ENCODE peak calls at places on chromosomes 3 and 15, in four cellular contexts. One of them, this sample, is unnamed. For H3F3A, the result is how much of the 10 kb centered on the place peaks cover.

GRCh38 chr15:74200871-74201419 is 1.6 kb downstream of the STRA6 start:
- DNase-seq in GM23248: peak
- DNase-seq in GM23338: no peak
- DNase-seq in PC-3: peak
- DNase-seq in this sample: peak

GRCh38 chr3:190972196-190972595 is 109.7 kb upstream of the GMNC start:
- DNase-seq in GM23248: no peak
- DNase-seq in PC-3: no peak
- DNase-seq in GM23338: no peak
- DNase-seq in this sample: no peak

GRCh38 chr15:26477044-26477443 is 295.8 kb downstream of the GABRB3 start:
- DNase-seq in PC-3: no peak
- DNase-seq in GM23248: no peak
- DNase-seq in GM23338: no peak
- DNase-seq in this sample: no peak

GRCh38 chr3:183265157-183265642 is 12.1 kb downstream of the B3GNT5 start:
- DNase-seq in GM23248: no peak
- DNase-seq in GM23338: peak
- DNase-seq in PC-3: no peak
- DNase-seq in this sample: no peak

GRCh38 chr3:111936191-111936841 is 42.5 kb upstream of the ABHD10 start:
- DNase-seq in PC-3: peak
- DNase-seq in GM23338: no peak
- DNase-seq in GM23248: peak
- DNase-seq in this sample: peak

GRCh38 chr15:56815247-56815646 is 81.9 kb upstream of the ZNF280D start:
- DNase-seq in GM23248: no peak
- DNase-seq in GM23338: no peak
- DNase-seq in PC-3: peak
- DNase-seq in this sample: peak

GRCh38 chr3:10548997-10549396 is 43.6 kb upstream of the ATP2B2 start:
- DNase-seq in GM23338: no peak
- DNase-seq in GM23248: no peak
- DNase-seq in PC-3: peak
- DNase-seq in this sample: no peak

GRCh38 chr15:87570186-87570585 is 686.4 kb downstream of the NTRK3 start:
- DNase-seq in GM23248: no peak
- DNase-seq in GM23338: no peak
- DNase-seq in PC-3: peak
- DNase-seq in this sample: no peak

GRCh38 chr3:147424325-147424910 is 15.3 kb downstream of the ZIC1 start:
- DNase-seq in GM23338: peak
- DNase-seq in GM23248: no peak
- DNase-seq in PC-3: no peak
- DNase-seq in this sample: no peak

DNA sequence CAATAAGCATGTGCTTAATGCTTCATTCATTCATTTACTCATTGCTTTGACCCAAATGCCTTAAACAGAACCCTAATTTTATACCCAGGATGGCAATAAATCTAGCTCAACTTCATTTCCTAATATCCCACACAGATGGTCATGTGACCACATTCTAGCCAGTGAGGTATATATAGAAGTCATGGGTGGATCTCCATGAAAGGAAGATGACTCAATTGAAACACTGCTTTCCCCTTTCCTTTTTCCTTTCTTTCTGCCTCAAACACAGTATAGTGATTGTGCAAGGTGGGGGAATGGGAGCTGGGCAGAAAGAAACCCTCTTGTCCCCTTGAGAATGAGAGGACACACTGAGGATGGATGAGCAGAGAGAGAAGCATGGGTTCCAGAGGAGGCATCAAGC is 183.5 kb upstream of the PRICKLE2 start:
- DNase-seq in PC-3: no peak
- DNase-seq in GM23338: no peak
- DNase-seq in GM23248: peak
- DNase-seq in this sample: no peak
- H3K4me2 ChIP-seq in PC-3: no peak
- H3K4me2 ChIP-seq in GM23338: no peak
- H3K4me2 ChIP-seq in GM23248: no peak
- H3K4me2 ChIP-seq in this sample: no peak

GRCh38 chr3:168801792-168802191 is 706.1 kb upstream of the GOLIM4 start:
- DNase-seq in PC-3: peak
- DNase-seq in GM23248: peak
- DNase-seq in GM23338: no peak
- DNase-seq in this sample: peak
- H3K27ac ChIP-seq in PC-3: no peak
- H3K27ac ChIP-seq in GM23248: peak
- H3K27ac ChIP-seq in GM23338: no peak
- H3K27ac ChIP-seq in this sample: no peak

GRCh38 chr3:141408596-141408995 is 40.3 kb downstream of the ZBTB38 start:
- DNase-seq in GM23248: no peak
- DNase-seq in PC-3: no peak
- DNase-seq in GM23338: no peak
- DNase-seq in this sample: no peak
- H3F3A ChIP-seq in GM23248: half or more
- H3F3A ChIP-seq in PC-3: under half
- H3F3A ChIP-seq in GM23338: under half
- H3F3A ChIP-seq in this sample: under half

GRCh38 chr3:51395493-51396213 is 4.6 kb downstream of the RBM15B start:
- DNase-seq in GM23248: peak
- DNase-seq in PC-3: no peak
- DNase-seq in GM23338: no peak
- DNase-seq in this sample: no peak
- H3K4me2 ChIP-seq in GM23248: no peak
- H3K4me2 ChIP-seq in PC-3: no peak
- H3K4me2 ChIP-seq in GM23338: no peak
- H3K4me2 ChIP-seq in this sample: no peak

This sample was measured in PC-9.